ENCODE peak calls at places on chromosomes 16 and 17, in four cellular contexts. P is NT2/D1, C is sigmoid colon, K is heart right ventricle. F is an unnamed sample.

GRCh38 chr16:75311383-75311938 is 60.0 kb upstream of the BCAR1 start:
- DNase-seq in P (no peak), C (peak; percentile 12), K (no peak), F (no peak)

GRCh38 chr16:2211923-2212347 is 1.3 kb upstream of the BRICD5 start:
- DNase-seq in P (no peak), C (no peak), K (no peak), F (no peak)

GRCh38 chr17:59155439-59156177 is at the start of gene PRR11:
- DNase-seq in P (peak; percentile 97), C (peak; percentile 98), K (peak; percentile 95), F (peak; percentile 98)

GRCh38 chr16:3013491-3013951 is 798 bp downstream of the CLDN9 start:
- DNase-seq in P (no peak), C (no peak), K (no peak), F (no peak)

GRCh38 chr16:81639931-81640680 is 139.0 kb upstream of the PLCG2 start:
- DNase-seq in P (no peak), C (no peak), K (no peak), F (no peak)

GRCh38 chr16:57277586-57277985 is 6.9 kb downstream of the PLLP start:
- DNase-seq in P (no peak), C (peak; percentile 34), K (no peak), F (no peak)

GRCh38 chr16:11871193-11871592 is 19.9 kb upstream of the RSL1D1 start:
- DNase-seq in P (peak; percentile 67), C (no peak), K (no peak), F (peak; percentile 35)

GRCh38 chr16:29678691-29679267 is at the start of gene QPRT:
- DNase-seq in P (peak; percentile 94), C (peak; percentile 75), K (peak; percentile 54), F (no peak)

GRCh38 chr17:17822189-17822978 is 14.4 kb downstream of the SREBF1 start:
- DNase-seq in P (no peak), C (peak; percentile 94), K (peak; percentile 61), F (no peak)

GRCh38 chr17:17379197-17379991 is 76.2 kb downstream of the NT5M start:
- DNase-seq in P (no peak), C (no peak), K (no peak), F (no peak)

GRCh38 chr17:64920026-64920418 is 744 bp upstream of the LRRC37A3 start:
- DNase-seq in P (no peak), C (no peak), K (peak; percentile 29), F (no peak)

GRCh38 chr17:17538417-17539391 is 42.5 kb upstream of the RASD1 start:
- DNase-seq in P (no peak), C (no peak), K (no peak), F (no peak)

GRCh38 chr17:4948166-4948996 is at the start of gene PFN1:
- DNase-seq in P (peak; percentile 69), C (peak; percentile 96), K (peak; percentile 91), F (no peak)

GRCh38 chr16:22353188-22353919 is 21.1 kb downstream of the CDR2 start:
- DNase-seq in P (peak; percentile 62), C (no peak), K (no peak), F (no peak)

GRCh38 chr17:55286681-55287589 is 22.2 kb downstream of the HLF start:
- DNase-seq in P (no peak), C (no peak), K (no peak), F (no peak)

GRCh38 chr16:87326151-87326571 is 9.0 kb upstream of the C16orf95 start:
- DNase-seq in P (no peak), C (no peak), K (no peak), F (no peak)

GRCh38 chr16:48635199-48635718 is 25.3 kb upstream of the N4BP1 start:
- DNase-seq in P (no peak), C (peak; percentile 14), K (no peak), F (no peak)

GRCh38 chr16:84648595-84649510 is 542 bp downstream of the KLHL36 start:
- DNase-seq in P (no peak), C (peak; percentile 81), K (peak; percentile 52), F (no peak)

GRCh38 chr16:77434365-77435239 is at the start of gene ADAMTS18:
- DNase-seq in P (no peak), C (no peak), K (no peak), F (no peak)

GRCh38 chr17:302300-302698 is 50.3 kb downstream of the RPH3AL start:
- DNase-seq in P (no peak), C (no peak), K (peak; percentile 36), F (no peak)

GRCh38 chr16:70589998-70590471 is 56.3 kb upstream of the IL34 start:
- DNase-seq in P (no peak), C (peak; percentile 77), K (peak; percentile 39), F (no peak)

GRCh38 chr17:76843703-76844484 is 24.3 kb upstream of the MGAT5B start:
- DNase-seq in P (no peak), C (no peak), K (no peak), F (no peak)

GRCh38 chr17:19320876-19321275 is 41.6 kb downstream of the B9D1 start:
- DNase-seq in P (no peak), C (peak; percentile 47), K (no peak), F (no peak)

GRCh38 chr17:81641825-81642489 is 5.0 kb downstream of the TSPAN10 start:
- DNase-seq in P (no peak), C (no peak), K (no peak), F (no peak)

GRCh38 chr16:4094138-4094773 is 22.0 kb downstream of the ADCY9 start:
- DNase-seq in P (no peak), C (no peak), K (no peak), F (no peak)

GRCh38 chr16:19162085-19162484 is 6.0 kb upstream of the SYT17 start:
- DNase-seq in P (no peak), C (no peak), K (no peak), F (no peak)

GRCh38 chr16:84278968-84279367 is 15.7 kb upstream of the WFDC1 start:
- DNase-seq in P (peak; percentile 28), C (no peak), K (no peak), F (no peak)

GRCh38 chr16:55834044-55834443 is 1.1 kb upstream of the CES1 start:
- DNase-seq in P (no peak), C (no peak), K (no peak), F (no peak)

DNA sequence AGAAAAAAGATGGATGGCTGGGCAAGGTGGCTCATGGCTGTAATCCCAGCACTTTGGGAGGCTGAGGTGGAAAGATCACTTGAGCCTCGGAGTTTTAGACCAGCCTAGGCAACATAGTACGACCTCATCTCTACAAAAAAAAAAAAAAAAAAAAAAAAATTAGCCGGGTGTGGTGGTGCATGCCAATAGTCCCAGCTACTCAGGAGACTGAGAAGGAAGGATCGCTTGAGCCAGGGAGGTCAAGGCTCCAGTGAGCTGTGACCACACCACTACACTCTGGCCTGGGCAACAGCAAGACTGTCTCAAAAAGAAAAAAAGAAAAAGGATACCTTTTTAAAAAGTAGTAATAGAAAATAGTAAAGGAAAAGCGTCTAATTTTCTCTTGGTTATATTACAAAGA is 20.7 kb downstream of the ZNF652 start:
- DNase-seq in P (no peak), C (no peak), K (no peak), F (no peak)
- H3K4me3 ChIP-seq in P (no peak overlapping the region), C (no peak overlapping the region), K (no peak overlapping the region), F (no peak overlapping the region)

GRCh38 chr17:78764871-78765270 is 17.2 kb downstream of the CYTH1 start:
- DNase-seq in P (no peak), C (no peak), K (no peak), F (no peak)

GRCh38 chr17:78762007-78762406 is 20.1 kb downstream of the CYTH1 start:
- DNase-seq in P (no peak), C (no peak), K (no peak), F (no peak)

GRCh38 chr17:78759203-78759968 is 22.7 kb downstream of the CYTH1 start:
- DNase-seq in P (no peak), C (no peak), K (peak; percentile 72), F (no peak)

GRCh38 chr17:78763561-78763960 is 18.5 kb downstream of the CYTH1 start:
- DNase-seq in P (no peak), C (no peak), K (no peak), F (no peak)

DNA sequence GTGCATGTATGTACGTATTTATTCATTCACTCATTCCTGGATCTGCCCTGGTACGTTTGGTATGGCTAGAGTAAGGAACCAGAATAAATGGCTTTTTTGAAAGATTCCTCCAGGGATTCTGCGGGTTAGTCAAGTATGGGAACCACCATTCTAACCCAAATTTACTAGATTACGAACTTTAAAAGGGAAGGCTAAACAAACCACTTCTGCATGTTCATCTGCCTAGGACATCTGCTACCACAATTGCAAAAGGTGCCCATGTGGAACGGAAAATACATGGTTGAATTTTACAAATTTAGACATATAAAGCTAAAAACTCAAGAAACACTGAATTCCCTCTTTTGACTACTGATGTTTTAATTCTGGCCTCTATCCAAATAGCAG is 22.1 kb downstream of the CYTH1 start:
- DNase-seq in P (no peak), C (no peak), K (no peak), F (no peak)
- H3K4me3 ChIP-seq in P (no peak overlapping the region), C (no peak overlapping the region), K (no peak overlapping the region), F (no peak overlapping the region)

DNA sequence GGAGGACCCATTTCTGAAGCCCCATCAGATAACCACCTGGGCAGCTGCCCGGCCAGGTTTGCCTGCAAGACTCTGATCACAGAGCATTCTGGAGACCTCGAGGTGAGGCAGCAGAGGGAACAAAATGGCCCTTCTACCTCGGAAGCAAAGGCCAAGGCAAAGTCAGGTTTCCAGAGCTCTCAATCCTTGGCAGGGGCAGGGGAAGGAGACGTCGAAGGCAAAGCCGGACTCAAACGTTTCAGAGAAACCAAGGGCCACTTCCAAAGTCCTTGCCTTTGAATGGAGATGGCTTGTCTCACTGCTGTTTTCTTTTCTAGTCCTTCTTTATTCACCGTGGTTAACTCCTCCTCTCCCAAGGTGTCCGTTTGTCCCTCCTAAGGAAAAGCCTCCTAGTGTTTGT is 355.3 kb downstream of the SOX9 start:
- DNase-seq in P (no peak), C (no peak), K (no peak), F (no peak)
- H3K4me3 ChIP-seq in P (no peak overlapping the region), C (no peak overlapping the region), K (no peak overlapping the region), F (no peak overlapping the region)

GRCh38 chr17:48565024-48565558 is 13.1 kb downstream of the HOXB4 start:
- DNase-seq in P (no peak), C (no peak), K (no peak), F (no peak)

GRCh38 chr17:48562934-48563333 is 15.2 kb downstream of the HOXB4 start:
- DNase-seq in P (no peak), C (no peak), K (no peak), F (no peak)

GRCh38 chr17:48564200-48565023 is 13.7 kb downstream of the HOXB4 start:
- DNase-seq in P (no peak), C (peak; percentile 84), K (no peak), F (no peak)

GRCh38 chr17:48563385-48563838 is 14.7 kb downstream of the HOXB4 start:
- DNase-seq in P (no peak), C (no peak), K (no peak), F (no peak)

DNA sequence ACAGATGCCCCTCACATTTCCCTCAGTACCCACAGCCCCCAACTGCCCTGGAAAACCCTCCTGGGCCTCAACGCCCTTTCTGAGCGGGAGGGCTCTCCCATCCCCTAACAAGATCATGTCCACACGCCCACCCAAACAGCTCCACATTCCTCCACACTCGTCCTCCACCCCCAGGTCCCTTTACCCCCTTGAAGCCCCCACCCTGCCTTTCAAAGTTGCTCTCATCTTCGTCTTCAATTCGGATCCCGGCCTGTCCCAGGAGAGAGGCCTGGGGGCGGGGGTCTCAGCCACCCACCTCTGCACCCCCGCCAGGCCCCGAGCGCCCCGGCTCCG is 14.3 kb downstream of the HOXB4 start:
- DNase-seq in P (no peak), C (no peak), K (no peak), F (no peak)
- H3K4me3 ChIP-seq in P (no peak overlapping the region), C (peak overlapping the region; percentile 48), K (peak overlapping the region; percentile 37), F (no peak overlapping the region)